ENCODE peak calls at places on chromosome 16, in eight cellular contexts. J, U, S, B, O, L, V and E are unnamed samples.
A peak's percentile ranks its signal among the peaks of the same experiment; 100 is the strongest.

GRCh38 chr16:80976946-80977345 is 29.7 kb downstream of the CMC2 start:
- DNase-seq in O (no peak), S (no peak), V (no peak), J (no peak), L (no peak), B (no peak), U (no peak), E (no peak)

GRCh38 chr16:27181020-27181419 is 22.3 kb upstream of the KDM8 start:
- DNase-seq in S (no peak), O (no peak), L (no peak), B (no peak), J (no peak), V (no peak), U (no peak), E (no peak)

GRCh38 chr16:2206780-2207433 is 1.7 kb downstream of the MLST8 start:
- DNase-seq in V (no peak), S (no peak), J (no peak), U (no peak), B (no peak), O (no peak), L (no peak), E (no peak)

GRCh38 chr16:628321-629061 is 2.3 kb upstream of the WFIKKN1 start:
- DNase-seq in O (no peak), S (no peak), L (no peak), B (no peak), U (no peak), J (no peak), V (no peak), E (no peak)

GRCh38 chr16:69328854-69329316 is 1.5 kb downstream of the PDF start:
- DNase-seq in J (no peak), U (no peak), V (peak; percentile 50), L (no peak), S (peak; percentile 50), B (no peak), O (no peak), E (peak; percentile 13)

GRCh38 chr16:48901712-48902374 is 291.9 kb upstream of the N4BP1 start:
- DNase-seq in L (no peak), O (no peak), U (peak; percentile 51), V (no peak), B (no peak), J (no peak), S (peak; percentile 6), E (no peak)

GRCh38 chr16:81567987-81568748 is 123.6 kb downstream of the CMIP start:
- DNase-seq in J (no peak), V (peak; percentile 75), L (peak; percentile 43), O (no peak), B (peak; percentile 64), U (no peak), S (peak; percentile 84), E (no peak)

GRCh38 chr16:75305364-75306101 is 54.1 kb upstream of the BCAR1 start:
- DNase-seq in O (peak; percentile 87), J (peak; percentile 40), U (peak; percentile 48), B (peak; percentile 100), V (peak; percentile 100), L (peak; percentile 41), S (peak; percentile 100), E (peak; percentile 100)

GRCh38 chr16:25035494-25036405 is 20.6 kb upstream of the ARHGAP17 start:
- DNase-seq in U (no peak), J (no peak), L (no peak), S (peak; percentile 61), O (no peak), B (peak; percentile 25), V (no peak), E (no peak)

GRCh38 chr16:22373662-22374310 is 633 bp downstream of the CDR2 start:
- DNase-seq in J (peak; percentile 48), B (peak; percentile 35), S (peak; percentile 65), V (no peak), L (peak; percentile 47), U (peak; percentile 82), O (peak; percentile 66), E (no peak)

GRCh38 chr16:72015124-72015523 is 6.6 kb downstream of the DHODH start:
- DNase-seq in V (no peak), S (no peak), U (no peak), J (no peak), O (peak; percentile 30), L (no peak), B (no peak), E (no peak)

GRCh38 chr16:35598696-35599332 is 2139.4 kb downstream of the TP53TG3F start:
- DNase-seq in S (no peak), J (no peak), L (no peak), V (no peak), O (no peak), U (peak; percentile 15), B (no peak), E (no peak)

GRCh38 chr16:78607465-78607864 is 508.0 kb downstream of the WWOX start:
- DNase-seq in J (no peak), S (no peak), U (no peak), O (no peak), L (no peak), V (no peak), B (no peak), E (no peak)

GRCh38 chr16:3192476-3193019 is 4.5 kb downstream of the OR1F1 start:
- DNase-seq in O (no peak), V (no peak), L (no peak), S (no peak), J (no peak), U (no peak), B (no peak), E (no peak)

GRCh38 chr16:66205287-66206167 is 161.0 kb upstream of the CDH5 start:
- DNase-seq in L (no peak), O (no peak), J (no peak), U (no peak), B (peak; percentile 49), S (peak; percentile 61), V (no peak), E (no peak)

GRCh38 chr16:7137560-7138330 is 194.9 kb upstream of the RBFOX1 start:
- DNase-seq in U (no peak), S (no peak), L (no peak), V (no peak), B (no peak), O (no peak), J (no peak), E (no peak)

GRCh38 chr16:13957197-13958078 is 37.5 kb downstream of the ERCC4 start:
- DNase-seq in O (peak; percentile 55), L (peak; percentile 51), V (peak; percentile 93), J (peak; percentile 41), B (peak; percentile 90), S (peak; percentile 97), U (no peak), E (peak; percentile 95)

GRCh38 chr16:15440852-15441251 is 6.5 kb downstream of the BMERB1 start:
- DNase-seq in J (no peak), O (no peak), U (no peak), S (peak; percentile 87), B (peak; percentile 59), L (no peak), V (peak; percentile 60), E (peak; percentile 47)

GRCh38 chr16:87829123-87829980 is 40.0 kb downstream of the SLC7A5 start:
- DNase-seq in V (no peak), U (peak; percentile 64), L (no peak), O (no peak), B (no peak), J (no peak), S (peak; percentile 25), E (no peak)

GRCh38 chr16:22324787-22325597 is 27.8 kb downstream of the POLR3E start:
- DNase-seq in S (no peak), B (no peak), V (no peak), J (no peak), O (no peak), L (no peak), U (no peak), E (no peak)

GRCh38 chr16:3188925-3189825 is 1.2 kb downstream of the OR1F1 start:
- DNase-seq in S (peak; percentile 74), U (peak; percentile 52), V (peak; percentile 58), O (no peak), J (no peak), L (no peak), B (peak; percentile 49), E (no peak)

DNA sequence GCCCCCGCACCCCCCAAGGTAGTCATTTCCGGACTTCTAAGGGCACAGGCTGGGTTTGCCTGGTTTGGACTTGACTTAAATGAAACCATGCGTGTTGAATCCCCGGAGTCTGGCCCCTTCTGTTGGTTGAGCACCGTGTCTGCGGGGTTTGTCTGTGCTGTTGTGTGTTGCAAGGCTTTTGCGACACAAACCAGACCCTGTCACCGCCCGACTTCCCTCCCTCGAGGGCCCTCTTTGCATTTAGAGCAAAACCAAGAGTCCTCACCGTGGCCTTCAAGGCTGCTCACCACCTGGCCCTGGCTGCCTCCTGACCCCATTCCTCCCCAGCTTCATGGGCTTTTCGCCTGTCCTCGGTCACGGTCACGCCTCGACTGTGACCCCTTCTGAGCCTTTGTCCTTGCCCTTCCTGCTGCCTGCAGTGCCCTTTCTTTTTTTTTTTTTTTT is 7.4 kb downstream of the CRISPLD2 start:
- DNase-seq in L (no peak), U (no peak), S (peak; percentile 61), V (peak; percentile 65), O (no peak), J (no peak), B (peak; percentile 52), E (no peak)
- H3K4me3 ChIP-seq in L (no peak overlapping the region), U (no peak overlapping the region), S (no peak overlapping the region), V (no peak overlapping the region), O (no peak overlapping the region), J (peak overlapping the region; percentile 27), B (no peak overlapping the region), E (no peak overlapping the region)

GRCh38 chr16:56482667-56483236 is 31.4 kb downstream of the OGFOD1 start:
- DNase-seq in O (no peak), J (no peak), B (no peak), S (no peak), U (no peak), V (no peak), L (no peak), E (no peak)

GRCh38 chr16:56483394-56483793 is 32.0 kb downstream of the OGFOD1 start:
- DNase-seq in B (no peak), L (no peak), V (no peak), O (no peak), S (no peak), J (no peak), U (no peak), E (no peak)

GRCh38 chr16:56491657-56492261 is 28.1 kb downstream of the BBS2 start:
- DNase-seq in U (no peak), V (no peak), B (no peak), L (no peak), O (no peak), S (no peak), J (no peak), E (no peak)

GRCh38 chr16:56493131-56493530 is 26.7 kb downstream of the BBS2 start:
- DNase-seq in L (no peak), S (no peak), V (peak; percentile 17), O (no peak), U (no peak), B (no peak), J (no peak), E (no peak)

GRCh38 chr16:56488035-56488434 is 31.8 kb downstream of the BBS2 start:
- DNase-seq in V (no peak), B (no peak), S (no peak), L (no peak), O (no peak), U (peak; percentile 65), J (no peak), E (no peak)
- H3K4me3 ChIP-seq in V (no peak overlapping the region), B (no peak overlapping the region), S (no peak overlapping the region), L (no peak overlapping the region), O (no peak overlapping the region), U (no peak overlapping the region), J (no peak overlapping the region), E (no peak overlapping the region)

GRCh38 chr16:73037331-73037745 is 10.6 kb downstream of the ZFHX3 start:
- DNase-seq in S (no peak), O (no peak), V (no peak), J (peak; percentile 49), B (no peak), U (no peak), L (no peak), E (no peak)
- H3K4me3 ChIP-seq in S (no peak overlapping the region), O (no peak overlapping the region), V (no peak overlapping the region), J (peak overlapping the region; percentile 22), B (no peak overlapping the region), U (no peak overlapping the region), L (no peak overlapping the region), E (no peak overlapping the region)

GRCh38 chr16:4239682-4240175 is 2.2 kb downstream of the SRL start:
- DNase-seq in B (no peak), S (no peak), L (no peak), V (no peak), U (no peak), O (no peak), J (no peak), E (no peak)
- H3K4me3 ChIP-seq in B (no peak overlapping the region), S (no peak overlapping the region), L (peak overlapping the region; percentile 61), V (no peak overlapping the region), U (no peak overlapping the region), O (no peak overlapping the region), J (peak overlapping the region; percentile 70), E (no peak overlapping the region)